ENCODE peak calls at places on chromosomes 6 and 20, in nine cellular contexts. B is NCI-H2029; D is memory B cell; R is nucleus accumbens; W is activated CD4-positive, alpha-beta T cell treated with anti-CD3 and anti-CD28 coated beads, Interleukin-2, amount 50 U/mL, for 48 hours; S is ascending aorta; L is stimulated activated CD4-positive, alpha-beta T cell treated with anti-CD3 and anti-CD28 coated beads, Interleukin-2, amount 100 ng/mL, for 48 hours; X is right lobe of liver; N is esophagus squamous epithelium. T is an unnamed sample.

GRCh38 chr6:21281366-21281765 is 312.2 kb upstream of the SOX4 start:
- DNase-seq in D (no peak), R (no peak), X (no peak), S (no peak), N (no peak), B (no peak), W (no peak), L (no peak), T (no peak)

GRCh38 chr6:130037207-130037811 is 18.9 kb downstream of the L3MBTL3 start:
- DNase-seq in L (no peak), W (no peak), N (no peak), S (no peak), R (no peak), X (no peak), B (no peak), D (no peak), T (no peak)

GRCh38 chr6:36727491-36728021 is 29.9 kb downstream of the RAB44 start:
- DNase-seq in D (no peak), N (no peak), L (no peak), R (no peak), W (no peak), B (peak), S (no peak), X (no peak), T (no peak)

GRCh38 chr6:158085261-158086053 is 82.6 kb downstream of the SERAC1 start:
- DNase-seq in R (no peak), N (no peak), W (no peak), S (no peak), L (no peak), B (no peak), D (no peak), X (no peak), T (no peak)

GRCh38 chr6:50091641-50092040 is 41.9 kb upstream of the DEFB112 start:
- DNase-seq in W (no peak), N (no peak), D (no peak), R (no peak), B (no peak), X (no peak), L (no peak), S (no peak), T (no peak)

GRCh38 chr6:155328539-155329459 is 14.5 kb upstream of the TFB1M start:
- DNase-seq in B (peak), X (no peak), S (no peak), D (no peak), R (no peak), L (no peak), W (no peak), N (no peak), T (no peak)

GRCh38 chr6:159693894-159694545 is 979 bp upstream of the SOD2 start:
- DNase-seq in D (peak), B (peak), W (peak), R (no peak), N (no peak), X (peak), L (no peak), S (no peak), T (no peak)

GRCh38 chr20:38123021-38123587 is 42.0 kb downstream of the TGM2 start:
- DNase-seq in N (no peak), W (no peak), X (peak), S (no peak), R (no peak), D (no peak), B (no peak), L (no peak), T (no peak)

GRCh38 chr6:44219053-44219814 is 2.5 kb downstream of the MYMX start:
- DNase-seq in D (peak), W (peak), S (peak), L (no peak), N (no peak), X (peak), R (no peak), B (peak), T (no peak)

GRCh38 chr6:85396159-85396808 is 53.6 kb upstream of the NT5E start:
- DNase-seq in D (no peak), B (no peak), N (no peak), S (no peak), L (no peak), R (no peak), X (no peak), W (no peak), T (no peak)

GRCh38 chr20:7744411-7744810 is 195.8 kb downstream of the HAO1 start:
- DNase-seq in S (no peak), R (no peak), B (no peak), L (no peak), N (no peak), X (no peak), D (no peak), W (no peak), T (peak)

GRCh38 chr6:55142610-55143009 is 31.7 kb upstream of the HCRTR2 start:
- DNase-seq in D (no peak), N (no peak), L (no peak), B (no peak), X (no peak), W (no peak), S (no peak), R (no peak), T (no peak)

GRCh38 chr6:97292671-97293070 is 9.7 kb upstream of the MMS22L start:
- DNase-seq in W (no peak), B (no peak), D (no peak), R (no peak), S (no peak), X (no peak), N (no peak), L (no peak), T (no peak)

GRCh38 chr6:30163090-30163917 is at the start of gene TRIM15:
- DNase-seq in X (peak), R (no peak), W (peak), L (peak), N (no peak), S (no peak), B (no peak), D (no peak), T (no peak)

GRCh38 chr6:111173341-111173740 is 86.0 kb downstream of the SLC16A10 start:
- DNase-seq in N (no peak), X (no peak), L (no peak), S (no peak), B (no peak), R (no peak), W (no peak), D (no peak), T (no peak)

GRCh38 chr20:23626040-23626620 is 11.6 kb downstream of the CST3 start:
- DNase-seq in S (no peak), X (no peak), L (no peak), B (no peak), W (no peak), R (no peak), D (no peak), N (no peak), T (no peak)

GRCh38 chr20:37757550-37757949 is 63.7 kb downstream of the CTNNBL1 start:
- DNase-seq in N (no peak), B (no peak), X (no peak), D (no peak), W (no peak), R (no peak), L (no peak), S (no peak), T (no peak)

GRCh38 chr20:45098096-45098773 is 2.7 kb downstream of the KCNS1 start:
- DNase-seq in B (no peak), D (no peak), N (no peak), R (no peak), W (peak), L (no peak), S (no peak), X (no peak), T (no peak)

GRCh38 chr20:57756921-57757320 is 47.1 kb upstream of the PMEPA1 start:
- DNase-seq in D (no peak), S (no peak), N (no peak), L (no peak), X (no peak), B (no peak), R (no peak), W (no peak), T (no peak)

GRCh38 chr6:26401987-26402658 is at the start of gene BTN3A1:
- DNase-seq in D (peak), N (peak), S (peak), W (peak), X (peak), R (no peak), L (peak), B (peak), T (peak)

GRCh38 chr6:114304304-114304887 is 38.4 kb downstream of the HS3ST5 start:
- DNase-seq in S (no peak), L (no peak), W (no peak), R (no peak), B (peak), N (no peak), X (no peak), D (no peak), T (no peak)

GRCh38 chr6:36355819-36356218 is 19.1 kb upstream of the BNIP5 start:
- DNase-seq in R (no peak), D (no peak), N (no peak), B (no peak), X (no peak), W (no peak), L (no peak), S (no peak), T (no peak)

GRCh38 chr20:37011147-37011546 is 59.6 kb upstream of the SAMHD1 start:
- DNase-seq in R (no peak), N (no peak), L (no peak), S (no peak), B (no peak), D (no peak), X (no peak), W (no peak), T (no peak)

GRCh38 chr6:79762370-79762769 is 131.2 kb downstream of the SH3BGRL2 start:
- DNase-seq in S (no peak), R (no peak), B (no peak), W (no peak), N (no peak), L (no peak), D (no peak), X (no peak), T (no peak)

GRCh38 chr6:22029169-22029568 is 267.7 kb downstream of the PRL start:
- DNase-seq in S (no peak), X (no peak), W (no peak), L (no peak), D (no peak), N (no peak), B (no peak), R (no peak), T (no peak)

GRCh38 chr20:63052571-63053429 is 46.0 kb upstream of the BHLHE23 start:
- DNase-seq in W (no peak), D (no peak), L (no peak), R (no peak), B (no peak), X (peak), N (no peak), S (no peak), T (no peak)

GRCh38 chr6:50718058-50718457 is 4.7 kb downstream of the TFAP2D start:
- DNase-seq in S (no peak), B (no peak), L (no peak), R (no peak), D (no peak), N (no peak), X (no peak), W (no peak), T (no peak)

GRCh38 chr6:166515072-166515810 is 71.2 kb downstream of the RAMACL start:
- DNase-seq in X (no peak), W (peak), N (no peak), R (no peak), S (no peak), B (no peak), L (peak), D (no peak), T (no peak)

GRCh38 chr6:32664354-32664753 is 2.1 kb downstream of the HLA-DQB1 start:
- DNase-seq in D (no peak), R (no peak), W (no peak), L (no peak), N (no peak), S (no peak), X (no peak), B (no peak), T (no peak)

GRCh38 chr20:48606117-48606840 is 221.5 kb downstream of the PREX1 start:
- DNase-seq in N (no peak), D (no peak), B (no peak), S (no peak), R (no peak), W (no peak), L (no peak), X (peak), T (no peak)

GRCh38 chr6:69868252-69868804 is 2.0 kb downstream of the COL19A1 start:
- DNase-seq in X (no peak), S (no peak), R (no peak), L (no peak), N (no peak), D (no peak), W (no peak), B (no peak), T (no peak)

GRCh38 chr20:62063601-62063980 is 2.1 kb downstream of the TAF4 start:
- DNase-seq in B (no peak), W (no peak), R (no peak), D (no peak), X (peak), N (no peak), L (no peak), S (no peak), T (no peak)

GRCh38 chr6:124974770-124975377 is 12.6 kb downstream of the RNF217 start:
- DNase-seq in L (no peak), S (no peak), N (no peak), D (no peak), R (no peak), B (no peak), X (no peak), W (no peak), T (no peak)

GRCh38 chr20:32971703-32972161 is 32.5 kb downstream of the SUN5 start:
- DNase-seq in W (peak), R (no peak), B (no peak), S (no peak), D (peak), N (no peak), X (no peak), L (no peak), T (no peak)